ENCODE peak calls at places on chromosome 14, in nine cellular contexts. K is NB4, C is foreskin fibroblast, Y is progenitor cell of endocrine pancreas, G is breast epithelium, L is suprapubic skin, N is heart right ventricle, H is fibroblast of lung, M is GM06990. W is an unnamed sample.
A peak's percentile ranks its signal among the peaks of the same experiment; 100 is the strongest.

GRCh38 chr14:41605550-41606248 is 977 bp upstream of the LRFN5 start:
- DNase-seq in M (no peak), L (no peak), C (no peak), N (no peak), H (peak; percentile 61), Y (peak; percentile 14), G (no peak), K (no peak), W (peak; percentile 54)

GRCh38 chr14:31205681-31206535 is 1.7 kb downstream of the HECTD1 start:
- DNase-seq in N (no peak), Y (no peak), C (peak; percentile 56), K (peak; percentile 49), H (peak; percentile 83), L (no peak), G (no peak), M (no peak), W (peak; percentile 90)

GRCh38 chr14:89684139-89684538 is 267.1 kb upstream of the FOXN3 start:
- DNase-seq in M (no peak), C (no peak), G (no peak), H (no peak), K (no peak), Y (no peak), N (no peak), L (no peak), W (no peak)

GRCh38 chr14:79510659-79511058 is 700.6 kb downstream of the DIO2 start:
- DNase-seq in N (no peak), G (no peak), M (no peak), K (no peak), Y (no peak), C (peak; percentile 18), H (peak; percentile 20), L (no peak), W (peak; percentile 45)

GRCh38 chr14:31268216-31268615 is 60.6 kb upstream of the HECTD1 start:
- DNase-seq in L (no peak), Y (no peak), M (no peak), N (no peak), C (no peak), K (no peak), G (no peak), H (no peak), W (no peak)

GRCh38 chr14:55191881-55192616 is 664 bp upstream of the DLGAP5 start:
- DNase-seq in M (no peak), H (peak; percentile 22), L (no peak), N (no peak), G (no peak), Y (no peak), C (no peak), K (no peak), W (no peak)

GRCh38 chr14:31787377-31787776 is 226.2 kb downstream of the NUBPL start:
- DNase-seq in Y (no peak), H (peak; percentile 10), C (no peak), L (no peak), M (no peak), G (no peak), K (peak; percentile 25), N (no peak), W (peak; percentile 47)

GRCh38 chr14:87990687-87991086 is 2.3 kb downstream of the GALC start:
- DNase-seq in L (no peak), G (no peak), M (no peak), K (peak; percentile 8), H (no peak), C (peak; percentile 13), N (no peak), Y (no peak), W (no peak)

GRCh38 chr14:70776197-70776596 is 33.1 kb downstream of the MAP3K9 start:
- DNase-seq in H (no peak), M (no peak), N (no peak), Y (no peak), L (no peak), G (no peak), C (no peak), K (no peak), W (no peak)

GRCh38 chr14:105528859-105529505 is 2.6 kb downstream of the TMEM121 start:
- DNase-seq in K (no peak), N (no peak), C (no peak), H (no peak), G (no peak), Y (no peak), L (no peak), M (peak; percentile 51), W (no peak)

GRCh38 chr14:30445394-30445793 is 113.6 kb upstream of the G2E3 start:
- DNase-seq in G (no peak), M (no peak), K (no peak), L (no peak), N (no peak), C (no peak), H (no peak), Y (no peak), W (no peak)

GRCh38 chr14:53144244-53144643 is 8.9 kb downstream of the DDHD1 start:
- DNase-seq in L (no peak), K (no peak), H (no peak), G (no peak), N (no peak), Y (no peak), M (peak; percentile 37), C (no peak), W (no peak)

GRCh38 chr14:23285530-23286019 is 357 bp downstream of the HOMEZ start:
- DNase-seq in H (no peak), N (no peak), G (no peak), M (peak; percentile 30), L (no peak), K (no peak), C (no peak), Y (no peak), W (no peak)

GRCh38 chr14:23281247-23281646 is 4.7 kb downstream of the HOMEZ start:
- DNase-seq in M (no peak), C (no peak), K (no peak), N (no peak), L (no peak), H (no peak), Y (no peak), G (no peak), W (no peak)

GRCh38 chr14:23284654-23285529 is 1.0 kb downstream of the HOMEZ start:
- DNase-seq in K (peak; percentile 54), C (no peak), M (no peak), G (no peak), N (no peak), H (no peak), L (no peak), Y (no peak), W (peak; percentile 25)

GRCh38 chr14:23286904-23287479 is 1.1 kb upstream of the HOMEZ start:
- DNase-seq in G (no peak), N (no peak), H (no peak), K (no peak), M (no peak), Y (no peak), C (no peak), L (no peak), W (peak; percentile 46)

GRCh38 chr14:23286020-23286903 is at the start of gene HOMEZ:
- DNase-seq in N (peak; percentile 99), L (peak; percentile 100), M (peak; percentile 98), H (peak; percentile 98), C (peak; percentile 99), K (peak; percentile 99), G (peak; percentile 100), Y (peak; percentile 97), W (peak; percentile 98)
- TF ChIP-seq CTCF in N (peak; percentile 59), L (no peak), M (no peak), H (no peak), C (no peak), K (no peak), G (no peak), Y (peak; percentile 15), W (no peak)

GRCh38 chr14:39423793-39424192 is 8.4 kb downstream of the FBXO33 start:
- DNase-seq in N (no peak), Y (no peak), L (no peak), G (no peak), H (no peak), M (no peak), K (no peak), C (no peak), W (no peak)

GRCh38 chr14:39416072-39416471 is 16.2 kb downstream of the FBXO33 start:
- DNase-seq in M (no peak), H (no peak), C (no peak), Y (no peak), G (no peak), K (no peak), L (no peak), N (no peak), W (no peak)

GRCh38 chr14:39422243-39422642 is 10.0 kb downstream of the FBXO33 start:
- DNase-seq in Y (no peak), K (no peak), N (no peak), C (no peak), M (no peak), H (no peak), L (no peak), G (no peak), W (no peak)

GRCh38 chr14:39417014-39417413 is 15.2 kb downstream of the FBXO33 start:
- DNase-seq in N (peak; percentile 38), L (no peak), C (no peak), H (no peak), Y (no peak), K (peak; percentile 15), M (no peak), G (no peak), W (peak; percentile 72)

GRCh38 chr14:39419272-39419671 is 13.0 kb downstream of the FBXO33 start:
- DNase-seq in G (no peak), M (no peak), H (no peak), C (no peak), N (no peak), K (peak; percentile 13), Y (no peak), L (no peak), W (peak; percentile 49)
- TF ChIP-seq CTCF in G (no peak), M (no peak), H (no peak), C (no peak), N (no peak), K (no peak), Y (no peak), L (no peak), W (peak; percentile 24)

GRCh38 chr14:99034711-99035171 is 237.3 kb downstream of the BCL11B start:
- DNase-seq in N (no peak), H (no peak), M (no peak), G (no peak), K (peak; percentile 88), Y (no peak), L (no peak), C (no peak), W (no peak)
- TF ChIP-seq CTCF in N (no peak), H (no peak), M (no peak), G (no peak), K (peak; percentile 73), Y (no peak), L (no peak), C (no peak), W (no peak)

DNA sequence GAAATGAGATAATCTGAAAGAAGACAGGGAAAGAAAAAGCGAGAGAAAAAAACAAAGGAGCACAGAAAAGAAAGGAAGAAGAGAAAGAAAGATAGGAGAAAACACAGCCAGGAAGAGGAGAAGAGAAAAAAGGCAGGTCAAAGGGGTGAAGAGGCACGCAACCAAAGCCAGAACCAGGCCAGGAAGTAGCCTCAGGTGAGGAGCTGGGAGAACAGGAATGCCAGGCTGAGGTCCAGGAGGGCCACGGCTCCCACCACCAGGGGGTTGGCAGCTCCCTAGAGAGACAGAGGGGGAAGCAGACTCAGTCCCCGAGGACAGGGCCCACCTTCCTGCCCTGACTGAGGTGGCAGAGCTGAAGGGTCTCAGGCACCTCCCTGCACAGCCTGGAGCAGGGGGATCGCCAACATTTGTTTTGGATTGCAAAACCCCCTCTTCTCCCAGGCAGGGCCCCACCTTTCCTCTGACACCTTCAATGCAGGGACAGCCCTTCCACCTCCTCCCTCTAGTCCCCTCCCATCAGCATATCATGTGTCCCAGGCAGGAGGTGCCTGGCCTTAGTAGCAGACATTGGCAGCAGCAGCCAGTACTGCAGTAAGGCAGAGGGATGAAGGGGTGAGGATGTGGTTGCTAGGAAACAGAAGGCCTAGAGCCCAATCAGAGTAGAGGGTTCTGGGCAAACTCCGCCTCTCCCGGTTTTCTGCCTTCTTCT is 2.0 kb upstream of the AP1G2 start:
- DNase-seq in L (no peak), K (no peak), M (no peak), Y (no peak), C (no peak), H (no peak), G (peak; percentile 77), N (no peak), W (no peak)
- TF ChIP-seq CTCF in L (no peak), K (no peak), M (no peak), Y (peak; percentile 31), C (no peak), H (no peak), G (peak; percentile 64), N (no peak), W (no peak)